ENCODE peak calls at places on chromosomes 12 and 14, in six cellular contexts. M is osteocyte, I is nephron progenitor cell, L is testis, V is keratinocyte, B is omental fat pad. R is an unnamed sample.

GRCh38 chr14:81433378-81433777 is 33.3 kb upstream of the STON2 start:
- DNase-seq in M (no peak), I (no peak), V (no peak), L (no peak), B (no peak), R (no peak)

GRCh38 chr12:100565987-100566545 is 7.4 kb upstream of the GAS2L3 start:
- DNase-seq in V (no peak), M (no peak), B (no peak), I (no peak), L (no peak), R (no peak)

GRCh38 chr12:121637231-121637914 is 11.0 kb downstream of the ORAI1 start:
- DNase-seq in B (no peak), I (no peak), L (no peak), V (no peak), M (no peak), R (no peak)

GRCh38 chr12:22530-23201 is 43.9 kb upstream of the IQSEC3 start:
- DNase-seq in B (no peak), L (peak), M (peak), V (no peak), I (no peak), R (no peak)

GRCh38 chr12:118778077-118778476 is 203.3 kb upstream of the SRRM4 start:
- DNase-seq in V (no peak), I (no peak), L (no peak), B (no peak), M (peak), R (no peak)

GRCh38 chr12:106415134-106415533 is 57.6 kb downstream of the POLR3B start:
- DNase-seq in M (no peak), V (no peak), L (no peak), B (no peak), I (no peak), R (no peak)

GRCh38 chr12:98591209-98591608 is 2.3 kb upstream of the SLC25A3 start:
- DNase-seq in I (no peak), V (no peak), L (no peak), M (peak), B (no peak), R (no peak)

GRCh38 chr12:42794811-42795210 is 205.3 kb upstream of the PRICKLE1 start:
- DNase-seq in V (no peak), I (no peak), B (no peak), M (no peak), L (no peak), R (no peak)

GRCh38 chr12:27052742-27053141 is 29.6 kb downstream of the C12orf71 start:
- DNase-seq in I (no peak), B (no peak), M (no peak), V (no peak), L (no peak), R (no peak)

GRCh38 chr12:28258998-28259397 is 68.7 kb downstream of the CCDC91 start:
- DNase-seq in M (no peak), V (no peak), B (no peak), I (no peak), L (no peak), R (no peak)

GRCh38 chr14:95049952-95050351 is 107.4 kb downstream of the DICER1 start:
- DNase-seq in B (no peak), L (no peak), I (no peak), V (no peak), M (no peak), R (no peak)

GRCh38 chr12:31466768-31467167 is 124.2 kb downstream of the DENND5B start:
- DNase-seq in V (no peak), L (no peak), B (no peak), I (no peak), M (no peak), R (no peak)

GRCh38 chr14:78758333-78758732 is 588.2 kb downstream of the NRXN3 start:
- DNase-seq in B (no peak), L (peak), M (no peak), V (no peak), I (peak), R (no peak)

GRCh38 chr14:86858043-86858442 is 1134.9 kb downstream of the GALC start:
- DNase-seq in B (no peak), L (no peak), V (no peak), M (no peak), I (no peak), R (no peak)

GRCh38 chr12:6030081-6030480 is 85.0 kb upstream of the ANO2 start:
- DNase-seq in L (no peak), I (no peak), V (no peak), B (no peak), M (no peak), R (no peak)

GRCh38 chr14:32588448-32589320 is 259.6 kb downstream of the AKAP6 start:
- DNase-seq in M (no peak), B (no peak), I (peak), V (no peak), L (no peak), R (no peak)

GRCh38 chr14:103744621-103745395 is 29.2 kb downstream of the ZFYVE21 start:
- DNase-seq in I (no peak), L (no peak), M (no peak), V (no peak), B (no peak), R (no peak)

GRCh38 chr12:69105101-69105613 is 134.2 kb upstream of the CPSF6 start:
- DNase-seq in I (no peak), V (no peak), L (no peak), M (no peak), B (no peak), R (no peak)

GRCh38 chr14:54549862-54550261 is 17.1 kb upstream of the SAMD4A start:
- DNase-seq in B (no peak), M (no peak), L (no peak), I (no peak), V (no peak), R (no peak)

GRCh38 chr12:70052931-70053497 is 190.2 kb upstream of the CNOT2 start:
- DNase-seq in M (no peak), I (no peak), B (peak), V (no peak), L (no peak), R (no peak)

GRCh38 chr12:19431407-19432308 is 7.6 kb upstream of the AEBP2 start:
- DNase-seq in B (no peak), M (no peak), L (no peak), V (peak), I (no peak), R (peak)

GRCh38 chr14:64612021-64612380 is 62.2 kb downstream of the PPP1R36 start:
- DNase-seq in L (no peak), I (no peak), V (no peak), B (no peak), M (no peak), R (no peak)

GRCh38 chr12:122090759-122091535 is 12.4 kb downstream of the MLXIP start:
- DNase-seq in M (no peak), V (no peak), I (no peak), B (no peak), L (peak), R (no peak)

GRCh38 chr12:72511906-72512305 is 239.7 kb downstream of the TRHDE start:
- DNase-seq in V (no peak), L (no peak), M (no peak), B (no peak), I (no peak), R (no peak)

GRCh38 chr12:31323466-31324115 is 2.4 kb downstream of the SINHCAF start:
- DNase-seq in M (peak), B (no peak), V (no peak), I (no peak), L (peak), R (no peak)

DNA sequence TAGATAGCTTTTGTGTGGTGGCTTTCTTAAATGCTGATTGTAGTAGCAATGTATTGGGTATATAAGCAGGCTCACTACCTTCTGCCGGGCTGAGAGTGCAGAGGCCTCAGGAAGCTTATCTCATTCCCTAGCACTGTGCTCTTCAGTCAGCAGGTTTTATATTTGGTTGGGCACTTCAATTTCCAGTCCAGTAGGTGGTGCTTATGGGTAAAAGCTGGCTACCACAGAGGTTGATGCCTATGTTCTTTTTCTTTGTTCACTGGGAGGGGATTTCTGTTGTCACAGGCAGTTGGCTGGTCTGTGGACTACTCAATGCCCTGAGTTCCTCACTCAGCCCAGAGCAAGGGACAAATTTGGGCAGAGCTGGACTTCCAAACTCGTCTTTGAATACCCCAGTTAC is 43.0 kb upstream of the GLIPR1 start:
- DNase-seq in V (no peak), I (no peak), B (no peak), L (no peak), M (no peak), R (no peak)
- TF ChIP-seq CTCF in V (peak), I (no peak), B (no peak), L (no peak), M (no peak), R (no peak)

GRCh38 chr12:124517260-124518050 is 50.0 kb downstream of the NCOR2 start:
- DNase-seq in L (peak), B (no peak), M (peak), I (no peak), V (no peak), R (no peak)
- TF ChIP-seq CTCF in L (no peak), B (no peak), M (peak), I (no peak), V (no peak), R (no peak)

DNA sequence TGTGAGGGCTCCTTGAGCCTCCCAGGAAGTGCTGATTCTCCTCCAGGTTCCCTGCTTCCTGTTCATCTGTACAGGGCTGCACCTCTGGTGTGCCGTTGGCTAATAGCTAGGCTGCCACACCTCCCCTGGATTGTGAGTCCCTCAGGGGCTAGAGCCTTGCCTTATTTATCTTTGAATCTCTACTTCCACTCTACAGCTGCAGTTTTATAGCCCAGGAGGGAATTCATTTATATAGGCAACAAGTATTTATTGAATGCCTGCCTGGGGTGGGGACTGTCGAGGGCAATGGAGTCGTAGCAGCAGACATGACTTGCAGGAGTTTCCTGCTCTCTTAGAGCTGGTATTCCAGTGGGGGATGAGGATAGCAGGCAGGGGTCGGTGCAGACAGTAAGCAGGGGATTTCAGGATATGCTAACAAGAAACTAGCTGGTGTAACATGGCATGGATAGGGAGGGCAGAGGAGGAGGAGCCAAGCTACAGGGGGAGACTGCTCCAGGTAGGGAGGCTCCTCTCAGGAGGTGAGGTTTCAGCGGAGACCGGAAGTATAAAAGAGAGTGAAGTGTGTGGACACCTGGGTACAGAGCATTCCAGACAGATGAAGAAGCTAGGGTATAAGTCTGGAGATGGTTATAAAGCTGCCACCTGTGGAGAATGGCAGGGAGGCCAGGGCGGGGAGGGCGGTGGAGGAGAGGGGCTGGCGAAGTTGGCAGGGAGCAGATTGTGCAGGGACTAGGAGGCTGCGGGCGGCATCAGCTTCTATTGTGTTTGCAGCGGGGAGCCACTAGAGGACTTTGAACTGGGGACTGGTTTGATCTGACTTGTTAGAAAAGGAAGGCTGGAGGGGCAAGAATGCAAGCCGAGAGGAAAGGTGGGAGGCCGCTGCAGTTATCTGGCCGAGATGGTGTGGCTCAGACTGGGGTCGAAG is 17.2 kb downstream of the USP30 start:
- DNase-seq in B (no peak), L (no peak), M (peak), I (peak), V (no peak), R (peak)
- TF ChIP-seq CTCF in B (no peak), L (no peak), M (no peak), I (no peak), V (no peak), R (no peak)

GRCh38 chr12:130661501-130662255 is 54.4 kb downstream of the RIMBP2 start:
- DNase-seq in B (no peak), M (no peak), I (peak), L (no peak), V (no peak), R (no peak)
- TF ChIP-seq CTCF in B (no peak), M (no peak), I (peak), L (no peak), V (no peak), R (peak)

GRCh38 chr12:108681317-108681716 is 47.6 kb upstream of the SELPLG start:
- DNase-seq in M (no peak), I (no peak), L (no peak), B (no peak), V (no peak), R (no peak)
- TF ChIP-seq CTCF in M (no peak), I (no peak), L (no peak), B (no peak), V (no peak), R (no peak)

GRCh38 chr14:29274890-29275651 is 508.5 kb downstream of the FOXG1 start:
- DNase-seq in M (no peak), L (no peak), V (no peak), B (no peak), I (no peak), R (no peak)

GRCh38 chr14:29271669-29272068 is 505.1 kb downstream of the FOXG1 start:
- DNase-seq in I (no peak), V (no peak), L (no peak), B (no peak), M (no peak), R (no peak)

GRCh38 chr14:29278301-29278700 is 511.7 kb downstream of the FOXG1 start:
- DNase-seq in B (no peak), V (no peak), L (no peak), I (no peak), M (no peak), R (no peak)

GRCh38 chr14:29273513-29273912 is 506.9 kb downstream of the FOXG1 start:
- DNase-seq in V (no peak), B (no peak), M (no peak), L (no peak), I (no peak), R (no peak)
- TF ChIP-seq CTCF in V (no peak), B (no peak), M (no peak), L (no peak), I (peak), R (peak)

DNA sequence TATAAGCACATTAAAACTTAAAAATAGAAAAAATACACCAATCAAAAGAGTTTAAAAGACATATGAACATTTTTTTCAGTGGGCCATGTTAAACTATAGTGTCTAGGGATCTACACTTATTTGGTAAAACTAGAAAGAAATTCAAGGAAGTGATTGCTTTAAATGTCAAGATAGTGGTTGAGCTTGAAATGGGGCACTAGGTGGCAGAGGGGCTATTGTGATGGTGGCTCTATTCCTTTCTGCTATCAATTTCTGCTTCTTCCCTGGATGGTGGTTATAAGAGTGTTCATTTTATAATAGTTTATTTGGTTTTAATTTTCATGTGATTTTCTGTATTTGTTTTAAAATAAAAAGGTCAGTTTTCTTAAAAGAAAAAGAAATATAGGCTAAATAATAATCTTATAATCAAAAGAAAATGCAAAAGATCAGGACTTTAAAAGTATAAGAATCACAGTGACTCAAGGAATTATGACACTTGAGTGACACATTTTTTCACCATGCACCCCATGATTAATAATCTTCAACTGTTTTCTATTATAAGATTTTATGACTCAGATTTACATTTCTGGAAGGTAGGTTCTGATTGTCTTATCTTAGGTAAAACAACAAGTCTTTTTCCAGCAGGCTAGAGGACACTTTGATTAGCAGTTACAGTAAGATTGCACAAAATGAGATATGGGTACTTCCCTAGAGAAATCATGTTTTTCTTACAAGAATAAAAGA is 137.5 kb downstream of the FSCB start:
- DNase-seq in L (no peak), I (no peak), V (no peak), B (no peak), M (no peak), R (no peak)
- TF ChIP-seq CTCF in L (no peak), I (no peak), V (no peak), B (no peak), M (no peak), R (no peak)

DNA sequence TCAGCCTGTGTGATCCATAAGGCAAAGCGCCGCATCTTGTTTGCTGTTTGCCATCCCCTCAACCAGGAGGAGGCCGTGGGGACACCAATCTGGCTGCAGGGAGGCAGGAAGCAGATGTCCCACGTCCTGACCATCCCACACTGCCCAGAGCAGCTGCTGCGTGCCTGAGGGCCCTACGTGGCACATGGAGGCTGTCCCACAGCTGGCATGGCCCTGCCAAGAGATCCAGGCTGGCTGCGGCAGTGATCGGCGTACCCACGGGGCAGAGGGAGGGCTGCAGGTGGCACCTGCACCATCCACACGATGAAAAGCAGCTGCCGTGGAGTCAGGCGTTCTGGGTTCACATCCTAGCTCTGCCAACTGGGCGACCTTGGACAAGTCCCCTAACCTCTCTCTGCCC is 42.0 kb downstream of the NCOR2 start:
- DNase-seq in L (no peak), V (no peak), B (no peak), I (no peak), M (no peak), R (no peak)
- TF ChIP-seq CTCF in L (no peak), V (no peak), B (no peak), I (no peak), M (no peak), R (no peak)

R was measured in type B pancreatic cell.